ENCODE peak calls at places on chromosomes 16 and 17, in nine cellular contexts. One of them, this sample, is unnamed.

GRCh38 chr17:21297026-21297520 is 12.6 kb downstream of the MAP2K3 start:
- DNase-seq in fibroblast of pulmonary artery: no peak
- DNase-seq in skeletal muscle cell: no peak
- DNase-seq in stimulated activated CD8-positive, alpha-beta memory T cell treated with anti-CD3 and anti-CD28 coated beads, Interleukin-15, amount 100 ng/mL, for 1 hour: no peak
- DNase-seq in ecto neural progenitor cell: no peak
- DNase-seq in neural crest cell: no peak
- DNase-seq in COR-L47: no peak
- DNase-seq in NCI-H1105: no peak
- DNase-seq in thoracic aorta: no peak
- DNase-seq in this sample: no peak

GRCh38 chr17:8151120-8151640 is 1.0 kb downstream of the PER1 start:
- DNase-seq in neural crest cell: peak
- DNase-seq in NCI-H1105: peak
- DNase-seq in COR-L47: peak
- DNase-seq in skeletal muscle cell: peak
- DNase-seq in fibroblast of pulmonary artery: peak
- DNase-seq in ecto neural progenitor cell: peak
- DNase-seq in stimulated activated CD8-positive, alpha-beta memory T cell treated with anti-CD3 and anti-CD28 coated beads, Interleukin-15, amount 100 ng/mL, for 1 hour: peak
- DNase-seq in thoracic aorta: peak
- DNase-seq in this sample: no peak

GRCh38 chr17:37182786-37183185 is 193.0 kb upstream of the C17orf78 start:
- DNase-seq in COR-L47: no peak
- DNase-seq in stimulated activated CD8-positive, alpha-beta memory T cell treated with anti-CD3 and anti-CD28 coated beads, Interleukin-15, amount 100 ng/mL, for 1 hour: no peak
- DNase-seq in thoracic aorta: no peak
- DNase-seq in ecto neural progenitor cell: no peak
- DNase-seq in fibroblast of pulmonary artery: peak
- DNase-seq in NCI-H1105: no peak
- DNase-seq in neural crest cell: no peak
- DNase-seq in skeletal muscle cell: no peak
- DNase-seq in this sample: no peak

GRCh38 chr16:10776280-10776679 is 32.6 kb downstream of the NUBP1 start:
- DNase-seq in COR-L47: no peak
- DNase-seq in ecto neural progenitor cell: no peak
- DNase-seq in NCI-H1105: no peak
- DNase-seq in thoracic aorta: no peak
- DNase-seq in neural crest cell: no peak
- DNase-seq in skeletal muscle cell: no peak
- DNase-seq in stimulated activated CD8-positive, alpha-beta memory T cell treated with anti-CD3 and anti-CD28 coated beads, Interleukin-15, amount 100 ng/mL, for 1 hour: no peak
- DNase-seq in fibroblast of pulmonary artery: no peak
- DNase-seq in this sample: no peak

GRCh38 chr17:70622382-70623260 is 453.3 kb downstream of the KCNJ2 start:
- DNase-seq in COR-L47: peak
- DNase-seq in NCI-H1105: peak
- DNase-seq in fibroblast of pulmonary artery: peak
- DNase-seq in stimulated activated CD8-positive, alpha-beta memory T cell treated with anti-CD3 and anti-CD28 coated beads, Interleukin-15, amount 100 ng/mL, for 1 hour: no peak
- DNase-seq in thoracic aorta: no peak
- DNase-seq in ecto neural progenitor cell: peak
- DNase-seq in skeletal muscle cell: no peak
- DNase-seq in neural crest cell: peak
- DNase-seq in this sample: peak

GRCh38 chr16:29030086-29030840 is 45.4 kb downstream of the LAT start:
- DNase-seq in skeletal muscle cell: no peak
- DNase-seq in COR-L47: no peak
- DNase-seq in stimulated activated CD8-positive, alpha-beta memory T cell treated with anti-CD3 and anti-CD28 coated beads, Interleukin-15, amount 100 ng/mL, for 1 hour: no peak
- DNase-seq in ecto neural progenitor cell: no peak
- DNase-seq in fibroblast of pulmonary artery: no peak
- DNase-seq in neural crest cell: no peak
- DNase-seq in thoracic aorta: no peak
- DNase-seq in NCI-H1105: no peak
- DNase-seq in this sample: no peak

GRCh38 chr17:7016406-7016805 is 4.0 kb downstream of the RNASEK start:
- DNase-seq in ecto neural progenitor cell: peak
- DNase-seq in COR-L47: no peak
- DNase-seq in neural crest cell: no peak
- DNase-seq in thoracic aorta: no peak
- DNase-seq in fibroblast of pulmonary artery: no peak
- DNase-seq in skeletal muscle cell: no peak
- DNase-seq in stimulated activated CD8-positive, alpha-beta memory T cell treated with anti-CD3 and anti-CD28 coated beads, Interleukin-15, amount 100 ng/mL, for 1 hour: no peak
- DNase-seq in NCI-H1105: no peak
- DNase-seq in this sample: no peak

GRCh38 chr17:64130559-64131001 is 636 bp upstream of the ERN1 start:
- DNase-seq in skeletal muscle cell: no peak
- DNase-seq in ecto neural progenitor cell: no peak
- DNase-seq in neural crest cell: no peak
- DNase-seq in thoracic aorta: peak
- DNase-seq in COR-L47: no peak
- DNase-seq in stimulated activated CD8-positive, alpha-beta memory T cell treated with anti-CD3 and anti-CD28 coated beads, Interleukin-15, amount 100 ng/mL, for 1 hour: no peak
- DNase-seq in NCI-H1105: no peak
- DNase-seq in fibroblast of pulmonary artery: peak
- DNase-seq in this sample: no peak

GRCh38 chr17:49193513-49194296 is 16.7 kb downstream of the GNGT2 start:
- DNase-seq in skeletal muscle cell: peak
- DNase-seq in COR-L47: peak
- DNase-seq in NCI-H1105: peak
- DNase-seq in stimulated activated CD8-positive, alpha-beta memory T cell treated with anti-CD3 and anti-CD28 coated beads, Interleukin-15, amount 100 ng/mL, for 1 hour: no peak
- DNase-seq in ecto neural progenitor cell: peak
- DNase-seq in neural crest cell: peak
- DNase-seq in thoracic aorta: no peak
- DNase-seq in fibroblast of pulmonary artery: peak
- DNase-seq in this sample: peak

GRCh38 chr17:17815436-17816200 is 21.2 kb downstream of the SREBF1 start:
- DNase-seq in fibroblast of pulmonary artery: no peak
- DNase-seq in COR-L47: no peak
- DNase-seq in neural crest cell: no peak
- DNase-seq in ecto neural progenitor cell: no peak
- DNase-seq in thoracic aorta: no peak
- DNase-seq in stimulated activated CD8-positive, alpha-beta memory T cell treated with anti-CD3 and anti-CD28 coated beads, Interleukin-15, amount 100 ng/mL, for 1 hour: no peak
- DNase-seq in skeletal muscle cell: no peak
- DNase-seq in NCI-H1105: no peak
- DNase-seq in this sample: no peak

GRCh38 chr17:80545499-80545826 is 825 bp downstream of the RPTOR start:
- DNase-seq in NCI-H1105: no peak
- DNase-seq in thoracic aorta: no peak
- DNase-seq in ecto neural progenitor cell: no peak
- DNase-seq in fibroblast of pulmonary artery: no peak
- DNase-seq in neural crest cell: no peak
- DNase-seq in skeletal muscle cell: no peak
- DNase-seq in stimulated activated CD8-positive, alpha-beta memory T cell treated with anti-CD3 and anti-CD28 coated beads, Interleukin-15, amount 100 ng/mL, for 1 hour: no peak
- DNase-seq in COR-L47: no peak
- DNase-seq in this sample: no peak

GRCh38 chr17:42050360-42051012 is at the start of gene C17orf113:
- DNase-seq in ecto neural progenitor cell: peak
- DNase-seq in thoracic aorta: no peak
- DNase-seq in skeletal muscle cell: no peak
- DNase-seq in fibroblast of pulmonary artery: peak
- DNase-seq in neural crest cell: peak
- DNase-seq in NCI-H1105: peak
- DNase-seq in COR-L47: peak
- DNase-seq in stimulated activated CD8-positive, alpha-beta memory T cell treated with anti-CD3 and anti-CD28 coated beads, Interleukin-15, amount 100 ng/mL, for 1 hour: no peak
- DNase-seq in this sample: peak

GRCh38 chr17:29677139-29677834 is 54.6 kb upstream of the CORO6 start:
- DNase-seq in ecto neural progenitor cell: no peak
- DNase-seq in NCI-H1105: no peak
- DNase-seq in fibroblast of pulmonary artery: peak
- DNase-seq in skeletal muscle cell: peak
- DNase-seq in COR-L47: no peak
- DNase-seq in thoracic aorta: no peak
- DNase-seq in stimulated activated CD8-positive, alpha-beta memory T cell treated with anti-CD3 and anti-CD28 coated beads, Interleukin-15, amount 100 ng/mL, for 1 hour: no peak
- DNase-seq in neural crest cell: no peak
- DNase-seq in this sample: no peak

GRCh38 chr17:28875856-28876564 is 21.2 kb downstream of the ERAL1 start:
- DNase-seq in NCI-H1105: no peak
- DNase-seq in thoracic aorta: no peak
- DNase-seq in ecto neural progenitor cell: no peak
- DNase-seq in COR-L47: no peak
- DNase-seq in stimulated activated CD8-positive, alpha-beta memory T cell treated with anti-CD3 and anti-CD28 coated beads, Interleukin-15, amount 100 ng/mL, for 1 hour: no peak
- DNase-seq in neural crest cell: no peak
- DNase-seq in fibroblast of pulmonary artery: no peak
- DNase-seq in skeletal muscle cell: no peak
- DNase-seq in this sample: no peak

GRCh38 chr16:56635441-56635967 is 3.0 kb upstream of the MT1A start:
- DNase-seq in skeletal muscle cell: no peak
- DNase-seq in stimulated activated CD8-positive, alpha-beta memory T cell treated with anti-CD3 and anti-CD28 coated beads, Interleukin-15, amount 100 ng/mL, for 1 hour: no peak
- DNase-seq in fibroblast of pulmonary artery: no peak
- DNase-seq in thoracic aorta: no peak
- DNase-seq in COR-L47: no peak
- DNase-seq in NCI-H1105: no peak
- DNase-seq in ecto neural progenitor cell: no peak
- DNase-seq in neural crest cell: no peak
- DNase-seq in this sample: no peak

GRCh38 chr17:70074991-70075390 is at the start of gene KCNJ16:
- DNase-seq in COR-L47: peak
- DNase-seq in ecto neural progenitor cell: no peak
- DNase-seq in neural crest cell: no peak
- DNase-seq in skeletal muscle cell: no peak
- DNase-seq in stimulated activated CD8-positive, alpha-beta memory T cell treated with anti-CD3 and anti-CD28 coated beads, Interleukin-15, amount 100 ng/mL, for 1 hour: no peak
- DNase-seq in fibroblast of pulmonary artery: no peak
- DNase-seq in NCI-H1105: no peak
- DNase-seq in thoracic aorta: no peak
- DNase-seq in this sample: no peak

GRCh38 chr16:30351586-30352419 is 3.3 kb downstream of the CD2BP2 start:
- DNase-seq in NCI-H1105: no peak
- DNase-seq in thoracic aorta: peak
- DNase-seq in stimulated activated CD8-positive, alpha-beta memory T cell treated with anti-CD3 and anti-CD28 coated beads, Interleukin-15, amount 100 ng/mL, for 1 hour: no peak
- DNase-seq in COR-L47: no peak
- DNase-seq in fibroblast of pulmonary artery: peak
- DNase-seq in ecto neural progenitor cell: no peak
- DNase-seq in neural crest cell: no peak
- DNase-seq in skeletal muscle cell: peak
- DNase-seq in this sample: no peak

GRCh38 chr17:50114849-50115357 is 15.1 kb downstream of the SAMD14 start:
- DNase-seq in thoracic aorta: no peak
- DNase-seq in COR-L47: peak
- DNase-seq in skeletal muscle cell: no peak
- DNase-seq in neural crest cell: peak
- DNase-seq in NCI-H1105: no peak
- DNase-seq in fibroblast of pulmonary artery: peak
- DNase-seq in ecto neural progenitor cell: no peak
- DNase-seq in stimulated activated CD8-positive, alpha-beta memory T cell treated with anti-CD3 and anti-CD28 coated beads, Interleukin-15, amount 100 ng/mL, for 1 hour: no peak
- DNase-seq in this sample: no peak